ENCODE peak calls at places on chromosomes 6 and 20, in five cellular contexts. S, O, M, V and W are unnamed samples.

GRCh38 chr6:72580281-72580940 is 41.5 kb upstream of the KCNQ5 start:
- DNase-seq in S (no peak), O (no peak), M (peak; percentile 68), V (peak; percentile 89), W (peak; percentile 93)

GRCh38 chr20:36574278-36575065 is 1.1 kb downstream of the TGIF2 start:
- DNase-seq in S (peak; percentile 71), O (peak; percentile 36), M (peak; percentile 15), V (peak; percentile 32), W (peak; percentile 62)

GRCh38 chr6:16481680-16482079 is 243.3 kb downstream of the GMPR start:
- DNase-seq in S (no peak), O (peak; percentile 59), M (no peak), V (no peak), W (no peak)

GRCh38 chr6:161584051-161584450 is 310.2 kb upstream of the AGPAT4 start:
- DNase-seq in S (no peak), O (no peak), M (no peak), V (no peak), W (no peak)

GRCh38 chr6:108714774-108715414 is 133.3 kb upstream of the ARMC2 start:
- DNase-seq in S (no peak), O (no peak), M (no peak), V (peak; percentile 45), W (no peak)

GRCh38 chr6:113428702-113429101 is 428.4 kb upstream of the MARCKS start:
- DNase-seq in S (no peak), O (no peak), M (no peak), V (no peak), W (no peak)

GRCh38 chr6:24196198-24196597 is 70.2 kb downstream of the NRSN1 start:
- DNase-seq in S (no peak), O (no peak), M (no peak), V (no peak), W (no peak)

GRCh38 chr6:156720739-156721714 is 56.2 kb upstream of the ARID1B start:
- DNase-seq in S (peak; percentile 79), O (no peak), M (no peak), V (peak; percentile 20), W (peak; percentile 28)

GRCh38 chr20:4053516-4053919 is 38.2 kb upstream of the RNF24 start:
- DNase-seq in S (no peak), O (no peak), M (no peak), V (no peak), W (peak; percentile 48)

GRCh38 chr6:114344216-114344970 is 1.6 kb upstream of the HS3ST5 start:
- DNase-seq in S (no peak), O (no peak), M (no peak), V (no peak), W (no peak)

GRCh38 chr6:55888917-55889316 is 13.5 kb upstream of the BMP5 start:
- DNase-seq in S (no peak), O (no peak), M (no peak), V (no peak), W (no peak)

GRCh38 chr6:63272397-63272796 is 47.4 kb downstream of the LGSN start:
- DNase-seq in S (no peak), O (no peak), M (peak; percentile 27), V (peak; percentile 51), W (peak; percentile 46)

GRCh38 chr6:5995705-5996686 is 10.7 kb downstream of the NRN1 start:
- DNase-seq in S (peak; percentile 86), O (no peak), M (peak; percentile 2), V (peak; percentile 32), W (peak; percentile 39)

GRCh38 chr20:51500936-51501335 is 41.6 kb downstream of the NFATC2 start:
- DNase-seq in S (no peak), O (peak; percentile 29), M (no peak), V (no peak), W (no peak)

GRCh38 chr20:61280217-61280980 is 28.3 kb downstream of the CDH4 start:
- DNase-seq in S (no peak), O (no peak), M (no peak), V (no peak), W (no peak)

GRCh38 chr6:142728910-142729481 is 216.0 kb downstream of the HIVEP2 start:
- DNase-seq in S (no peak), O (no peak), M (no peak), V (peak; percentile 80), W (peak; percentile 81)

GRCh38 chr20:48238781-48239180 is 453.5 kb upstream of the SULF2 start:
- DNase-seq in S (no peak), O (no peak), M (no peak), V (peak; percentile 5), W (no peak)

GRCh38 chr6:47146426-47147174 is 104.5 kb upstream of the ADGRF1 start:
- DNase-seq in S (peak; percentile 24), O (no peak), M (no peak), V (peak; percentile 57), W (peak; percentile 61)

GRCh38 chr6:133683603-133684002 is 205.3 kb upstream of the TCF21 start:
- DNase-seq in S (no peak), O (no peak), M (no peak), V (no peak), W (no peak)

GRCh38 chr6:138310294-138310693 is 67.4 kb upstream of the SMIM28 start:
- DNase-seq in S (no peak), O (no peak), M (peak; percentile 77), V (peak; percentile 11), W (peak; percentile 23)

GRCh38 chr6:37788259-37788658 is 31.3 kb upstream of the ZFAND3 start:
- DNase-seq in S (peak; percentile 45), O (no peak), M (no peak), V (no peak), W (no peak)

GRCh38 chr6:139395891-139396299 is 21.4 kb upstream of the CITED2 start:
- DNase-seq in S (peak; percentile 79), O (no peak), M (no peak), V (no peak), W (no peak)

GRCh38 chr6:28553986-28554881 is 28.6 kb downstream of the GPX5 start:
- DNase-seq in S (peak; percentile 20), O (no peak), M (no peak), V (no peak), W (no peak)

GRCh38 chr6:149593443-149593842 is 27.3 kb downstream of the GINM1 start:
- DNase-seq in S (no peak), O (no peak), M (no peak), V (no peak), W (no peak)

GRCh38 chr6:145621776-145622175 is 113.5 kb downstream of the EPM2A start:
- DNase-seq in S (no peak), O (no peak), M (no peak), V (no peak), W (no peak)